ENCODE peak calls at places on chromosome 14, in six cellular contexts. One of them, this sample, is unnamed.

GRCh38 chr14:36091096-36091495 is 85.4 kb downstream of the PTCSC3 start:
- DNase-seq in heart left ventricle: no peak
- DNase-seq in activated T-helper 1 cell treated with Interleukin-2 at 50 U/mL for 16 hours: no peak
- DNase-seq in thoracic aorta: no peak
- DNase-seq in retina: no peak
- DNase-seq in M059J: peak
- DNase-seq in this sample: no peak

GRCh38 chr14:95206534-95206933 is 49.2 kb upstream of the DICER1 start:
- DNase-seq in M059J: no peak
- DNase-seq in activated T-helper 1 cell treated with Interleukin-2 at 50 U/mL for 16 hours: no peak
- DNase-seq in thoracic aorta: no peak
- DNase-seq in heart left ventricle: no peak
- DNase-seq in retina: no peak
- DNase-seq in this sample: no peak

GRCh38 chr14:22962061-22962676 is 5.3 kb upstream of the HAUS4 start:
- DNase-seq in retina: no peak
- DNase-seq in heart left ventricle: no peak
- DNase-seq in M059J: no peak
- DNase-seq in activated T-helper 1 cell treated with Interleukin-2 at 50 U/mL for 16 hours: no peak
- DNase-seq in thoracic aorta: no peak
- DNase-seq in this sample: no peak

GRCh38 chr14:74568380-74568649 is 43.7 kb downstream of the LTBP2 start:
- DNase-seq in heart left ventricle: no peak
- DNase-seq in M059J: no peak
- DNase-seq in retina: no peak
- DNase-seq in thoracic aorta: no peak
- DNase-seq in activated T-helper 1 cell treated with Interleukin-2 at 50 U/mL for 16 hours: no peak
- DNase-seq in this sample: no peak

GRCh38 chr14:75216427-75217006 is 40.1 kb upstream of the TMED10 start:
- DNase-seq in thoracic aorta: no peak
- DNase-seq in M059J: no peak
- DNase-seq in activated T-helper 1 cell treated with Interleukin-2 at 50 U/mL for 16 hours: no peak
- DNase-seq in heart left ventricle: no peak
- DNase-seq in retina: no peak
- DNase-seq in this sample: no peak

GRCh38 chr14:53957739-53958138 is 1.1 kb upstream of the BMP4 start:
- DNase-seq in M059J: peak
- DNase-seq in activated T-helper 1 cell treated with Interleukin-2 at 50 U/mL for 16 hours: no peak
- DNase-seq in thoracic aorta: no peak
- DNase-seq in heart left ventricle: no peak
- DNase-seq in retina: no peak
- DNase-seq in this sample: no peak

GRCh38 chr14:104217486-104218360 is 79.3 kb downstream of the KIF26A start:
- DNase-seq in M059J: no peak
- DNase-seq in retina: no peak
- DNase-seq in thoracic aorta: no peak
- DNase-seq in activated T-helper 1 cell treated with Interleukin-2 at 50 U/mL for 16 hours: no peak
- DNase-seq in heart left ventricle: no peak
- DNase-seq in this sample: no peak

GRCh38 chr14:69827560-69827959 is 30.5 kb upstream of the SLC10A1 start:
- DNase-seq in activated T-helper 1 cell treated with Interleukin-2 at 50 U/mL for 16 hours: no peak
- DNase-seq in retina: no peak
- DNase-seq in M059J: no peak
- DNase-seq in heart left ventricle: no peak
- DNase-seq in thoracic aorta: no peak
- DNase-seq in this sample: no peak

GRCh38 chr14:99654235-99655000 is 9.5 kb downstream of the HHIPL1 start:
- DNase-seq in heart left ventricle: no peak
- DNase-seq in M059J: peak
- DNase-seq in thoracic aorta: no peak
- DNase-seq in activated T-helper 1 cell treated with Interleukin-2 at 50 U/mL for 16 hours: no peak
- DNase-seq in retina: peak
- DNase-seq in this sample: no peak

GRCh38 chr14:101235042-101235871 is 326.0 kb upstream of the DIO3 start:
- DNase-seq in M059J: peak
- DNase-seq in thoracic aorta: no peak
- DNase-seq in retina: peak
- DNase-seq in activated T-helper 1 cell treated with Interleukin-2 at 50 U/mL for 16 hours: no peak
- DNase-seq in heart left ventricle: peak
- DNase-seq in this sample: peak

GRCh38 chr14:104370256-104370870 is 209.2 kb upstream of the C14orf180 start:
- DNase-seq in thoracic aorta: no peak
- DNase-seq in M059J: peak
- DNase-seq in heart left ventricle: peak
- DNase-seq in retina: peak
- DNase-seq in activated T-helper 1 cell treated with Interleukin-2 at 50 U/mL for 16 hours: no peak
- DNase-seq in this sample: no peak

This sample was measured in ecto neural progenitor cell.